ENCODE peak calls at places on chromosomes 3 and 15, in nine cellular contexts. One of them, this sample, is unnamed.
A peak's percentile ranks its signal among the peaks of the same experiment; 100 is the strongest.

GRCh38 chr3:182603501-182603900 is 189.8 kb upstream of the ATP11B start:
- DNase-seq in fibroblast of the aortic adventitia: no peak
- DNase-seq in colonic mucosa: no peak
- DNase-seq in right atrium auricular region: no peak
- DNase-seq in stimulated activated CD4-positive, alpha-beta T cell treated with anti-CD3 and anti-CD28 coated beads, Interleukin-2, amount 100 ng/mL, for 24 hours: no peak
- DNase-seq in fibroblast of lung: no peak
- DNase-seq in IMR-90: no peak
- DNase-seq in stimulated activated CD8-positive, alpha-beta memory T cell treated with anti-CD3 and anti-CD28 coated beads, Interleukin-7, amount 100 ng/mL, for 24 hours: no peak
- DNase-seq in ACHN: no peak
- DNase-seq in this sample: no peak

GRCh38 chr15:68894208-68894607 is 36.1 kb upstream of the SPESP1 start:
- DNase-seq in colonic mucosa: no peak
- DNase-seq in fibroblast of the aortic adventitia: no peak
- DNase-seq in ACHN: no peak
- DNase-seq in stimulated activated CD8-positive, alpha-beta memory T cell treated with anti-CD3 and anti-CD28 coated beads, Interleukin-7, amount 100 ng/mL, for 24 hours: no peak
- DNase-seq in stimulated activated CD4-positive, alpha-beta T cell treated with anti-CD3 and anti-CD28 coated beads, Interleukin-2, amount 100 ng/mL, for 24 hours: no peak
- DNase-seq in IMR-90: no peak
- DNase-seq in fibroblast of lung: no peak
- DNase-seq in right atrium auricular region: no peak
- DNase-seq in this sample: no peak

GRCh38 chr3:102081587-102082289 is 232.4 kb downstream of the NFKBIZ start:
- DNase-seq in fibroblast of lung: no peak
- DNase-seq in right atrium auricular region: no peak
- DNase-seq in stimulated activated CD4-positive, alpha-beta T cell treated with anti-CD3 and anti-CD28 coated beads, Interleukin-2, amount 100 ng/mL, for 24 hours: no peak
- DNase-seq in fibroblast of the aortic adventitia: peak; percentile 6
- DNase-seq in colonic mucosa: no peak
- DNase-seq in IMR-90: no peak
- DNase-seq in stimulated activated CD8-positive, alpha-beta memory T cell treated with anti-CD3 and anti-CD28 coated beads, Interleukin-7, amount 100 ng/mL, for 24 hours: no peak
- DNase-seq in ACHN: no peak
- DNase-seq in this sample: no peak

GRCh38 chr3:177236704-177237103 is 39.4 kb upstream of the TBL1XR1 start:
- DNase-seq in IMR-90: peak; percentile 52
- DNase-seq in fibroblast of lung: peak; percentile 27
- DNase-seq in right atrium auricular region: peak; percentile 9
- DNase-seq in ACHN: no peak
- DNase-seq in stimulated activated CD8-positive, alpha-beta memory T cell treated with anti-CD3 and anti-CD28 coated beads, Interleukin-7, amount 100 ng/mL, for 24 hours: no peak
- DNase-seq in fibroblast of the aortic adventitia: no peak
- DNase-seq in colonic mucosa: no peak
- DNase-seq in stimulated activated CD4-positive, alpha-beta T cell treated with anti-CD3 and anti-CD28 coated beads, Interleukin-2, amount 100 ng/mL, for 24 hours: no peak
- DNase-seq in this sample: no peak

GRCh38 chr3:168002786-168003368 is 92.8 kb downstream of the GOLIM4 start:
- DNase-seq in ACHN: no peak
- DNase-seq in stimulated activated CD4-positive, alpha-beta T cell treated with anti-CD3 and anti-CD28 coated beads, Interleukin-2, amount 100 ng/mL, for 24 hours: no peak
- DNase-seq in right atrium auricular region: no peak
- DNase-seq in colonic mucosa: peak; percentile 70
- DNase-seq in IMR-90: peak; percentile 47
- DNase-seq in fibroblast of lung: peak; percentile 72
- DNase-seq in stimulated activated CD8-positive, alpha-beta memory T cell treated with anti-CD3 and anti-CD28 coated beads, Interleukin-7, amount 100 ng/mL, for 24 hours: no peak
- DNase-seq in fibroblast of the aortic adventitia: peak; percentile 78
- DNase-seq in this sample: no peak

GRCh38 chr3:187669675-187670504 is at the start of gene SST:
- DNase-seq in IMR-90: peak; percentile 47
- DNase-seq in right atrium auricular region: no peak
- DNase-seq in colonic mucosa: no peak
- DNase-seq in fibroblast of the aortic adventitia: peak; percentile 56
- DNase-seq in stimulated activated CD8-positive, alpha-beta memory T cell treated with anti-CD3 and anti-CD28 coated beads, Interleukin-7, amount 100 ng/mL, for 24 hours: no peak
- DNase-seq in ACHN: peak; percentile 45
- DNase-seq in fibroblast of lung: peak; percentile 50
- DNase-seq in stimulated activated CD4-positive, alpha-beta T cell treated with anti-CD3 and anti-CD28 coated beads, Interleukin-2, amount 100 ng/mL, for 24 hours: no peak
- DNase-seq in this sample: no peak

GRCh38 chr3:72517804-72518442 is 330.3 kb downstream of the SHQ1 start:
- DNase-seq in IMR-90: peak; percentile 8
- DNase-seq in ACHN: no peak
- DNase-seq in stimulated activated CD4-positive, alpha-beta T cell treated with anti-CD3 and anti-CD28 coated beads, Interleukin-2, amount 100 ng/mL, for 24 hours: no peak
- DNase-seq in fibroblast of lung: peak; percentile 50
- DNase-seq in stimulated activated CD8-positive, alpha-beta memory T cell treated with anti-CD3 and anti-CD28 coated beads, Interleukin-7, amount 100 ng/mL, for 24 hours: no peak
- DNase-seq in right atrium auricular region: no peak
- DNase-seq in colonic mucosa: peak; percentile 26
- DNase-seq in fibroblast of the aortic adventitia: peak; percentile 24
- DNase-seq in this sample: no peak

GRCh38 chr15:91263632-91264477 is 163.8 kb downstream of the SV2B start:
- DNase-seq in fibroblast of the aortic adventitia: peak; percentile 64
- DNase-seq in IMR-90: peak; percentile 17
- DNase-seq in colonic mucosa: no peak
- DNase-seq in stimulated activated CD8-positive, alpha-beta memory T cell treated with anti-CD3 and anti-CD28 coated beads, Interleukin-7, amount 100 ng/mL, for 24 hours: no peak
- DNase-seq in right atrium auricular region: peak; percentile 93
- DNase-seq in ACHN: peak; percentile 43
- DNase-seq in fibroblast of lung: peak; percentile 33
- DNase-seq in stimulated activated CD4-positive, alpha-beta T cell treated with anti-CD3 and anti-CD28 coated beads, Interleukin-2, amount 100 ng/mL, for 24 hours: no peak
- DNase-seq in this sample: no peak

GRCh38 chr3:182469086-182469485 is 324.2 kb upstream of the ATP11B start:
- DNase-seq in stimulated activated CD8-positive, alpha-beta memory T cell treated with anti-CD3 and anti-CD28 coated beads, Interleukin-7, amount 100 ng/mL, for 24 hours: no peak
- DNase-seq in stimulated activated CD4-positive, alpha-beta T cell treated with anti-CD3 and anti-CD28 coated beads, Interleukin-2, amount 100 ng/mL, for 24 hours: no peak
- DNase-seq in right atrium auricular region: no peak
- DNase-seq in fibroblast of lung: peak; percentile 63
- DNase-seq in IMR-90: no peak
- DNase-seq in fibroblast of the aortic adventitia: no peak
- DNase-seq in ACHN: no peak
- DNase-seq in colonic mucosa: no peak
- DNase-seq in this sample: no peak

GRCh38 chr3:147616998-147617619 is 207.9 kb downstream of the ZIC1 start:
- DNase-seq in IMR-90: peak; percentile 12
- DNase-seq in stimulated activated CD8-positive, alpha-beta memory T cell treated with anti-CD3 and anti-CD28 coated beads, Interleukin-7, amount 100 ng/mL, for 24 hours: no peak
- DNase-seq in stimulated activated CD4-positive, alpha-beta T cell treated with anti-CD3 and anti-CD28 coated beads, Interleukin-2, amount 100 ng/mL, for 24 hours: no peak
- DNase-seq in colonic mucosa: no peak
- DNase-seq in fibroblast of the aortic adventitia: peak; percentile 41
- DNase-seq in ACHN: peak; percentile 51
- DNase-seq in fibroblast of lung: peak; percentile 3
- DNase-seq in right atrium auricular region: no peak
- DNase-seq in this sample: peak; percentile 57

GRCh38 chr3:186589856-186590579 is 19.5 kb downstream of the DNAJB11 start:
- DNase-seq in IMR-90: peak; percentile 20
- DNase-seq in fibroblast of the aortic adventitia: peak; percentile 27
- DNase-seq in right atrium auricular region: no peak
- DNase-seq in stimulated activated CD4-positive, alpha-beta T cell treated with anti-CD3 and anti-CD28 coated beads, Interleukin-2, amount 100 ng/mL, for 24 hours: no peak
- DNase-seq in stimulated activated CD8-positive, alpha-beta memory T cell treated with anti-CD3 and anti-CD28 coated beads, Interleukin-7, amount 100 ng/mL, for 24 hours: no peak
- DNase-seq in fibroblast of lung: peak; percentile 49
- DNase-seq in ACHN: no peak
- DNase-seq in colonic mucosa: no peak
- DNase-seq in this sample: no peak

GRCh38 chr15:34721802-34722795 is 32.7 kb downstream of the GJD2 start:
- DNase-seq in ACHN: peak; percentile 0
- DNase-seq in fibroblast of lung: peak; percentile 62
- DNase-seq in IMR-90: peak; percentile 40
- DNase-seq in stimulated activated CD8-positive, alpha-beta memory T cell treated with anti-CD3 and anti-CD28 coated beads, Interleukin-7, amount 100 ng/mL, for 24 hours: no peak
- DNase-seq in stimulated activated CD4-positive, alpha-beta T cell treated with anti-CD3 and anti-CD28 coated beads, Interleukin-2, amount 100 ng/mL, for 24 hours: no peak
- DNase-seq in right atrium auricular region: peak; percentile 82
- DNase-seq in fibroblast of the aortic adventitia: peak; percentile 74
- DNase-seq in colonic mucosa: no peak
- DNase-seq in this sample: no peak

GRCh38 chr15:44584162-44584749 is 47.3 kb downstream of the EIF3J start:
- DNase-seq in IMR-90: no peak
- DNase-seq in colonic mucosa: peak; percentile 47
- DNase-seq in fibroblast of the aortic adventitia: peak; percentile 13
- DNase-seq in stimulated activated CD4-positive, alpha-beta T cell treated with anti-CD3 and anti-CD28 coated beads, Interleukin-2, amount 100 ng/mL, for 24 hours: peak; percentile 66
- DNase-seq in ACHN: peak; percentile 57
- DNase-seq in fibroblast of lung: peak; percentile 9
- DNase-seq in right atrium auricular region: no peak
- DNase-seq in stimulated activated CD8-positive, alpha-beta memory T cell treated with anti-CD3 and anti-CD28 coated beads, Interleukin-7, amount 100 ng/mL, for 24 hours: peak; percentile 25
- DNase-seq in this sample: peak; percentile 40

GRCh38 chr3:57757642-57758297 is 1.7 kb downstream of the SLMAP start:
- DNase-seq in ACHN: peak; percentile 35
- DNase-seq in stimulated activated CD4-positive, alpha-beta T cell treated with anti-CD3 and anti-CD28 coated beads, Interleukin-2, amount 100 ng/mL, for 24 hours: peak; percentile 18
- DNase-seq in stimulated activated CD8-positive, alpha-beta memory T cell treated with anti-CD3 and anti-CD28 coated beads, Interleukin-7, amount 100 ng/mL, for 24 hours: no peak
- DNase-seq in fibroblast of lung: peak; percentile 47
- DNase-seq in right atrium auricular region: peak; percentile 58
- DNase-seq in fibroblast of the aortic adventitia: peak; percentile 48
- DNase-seq in colonic mucosa: peak; percentile 34
- DNase-seq in IMR-90: peak; percentile 28
- DNase-seq in this sample: peak; percentile 34

GRCh38 chr3:189868061-189868460 is 236.9 kb downstream of the TP63 start:
- DNase-seq in fibroblast of lung: no peak
- DNase-seq in stimulated activated CD8-positive, alpha-beta memory T cell treated with anti-CD3 and anti-CD28 coated beads, Interleukin-7, amount 100 ng/mL, for 24 hours: no peak
- DNase-seq in stimulated activated CD4-positive, alpha-beta T cell treated with anti-CD3 and anti-CD28 coated beads, Interleukin-2, amount 100 ng/mL, for 24 hours: no peak
- DNase-seq in ACHN: no peak
- DNase-seq in colonic mucosa: no peak
- DNase-seq in fibroblast of the aortic adventitia: no peak
- DNase-seq in right atrium auricular region: no peak
- DNase-seq in IMR-90: no peak
- DNase-seq in this sample: no peak

GRCh38 chr3:153052096-153052460 is 109.9 kb upstream of the RAP2B start:
- DNase-seq in fibroblast of lung: peak; percentile 98
- DNase-seq in fibroblast of the aortic adventitia: peak; percentile 93
- DNase-seq in IMR-90: peak; percentile 95
- DNase-seq in right atrium auricular region: peak; percentile 70
- DNase-seq in colonic mucosa: peak; percentile 54
- DNase-seq in ACHN: peak; percentile 46
- DNase-seq in stimulated activated CD8-positive, alpha-beta memory T cell treated with anti-CD3 and anti-CD28 coated beads, Interleukin-7, amount 100 ng/mL, for 24 hours: no peak
- DNase-seq in stimulated activated CD4-positive, alpha-beta T cell treated with anti-CD3 and anti-CD28 coated beads, Interleukin-2, amount 100 ng/mL, for 24 hours: no peak
- DNase-seq in this sample: no peak

GRCh38 chr3:143567823-143568222 is 280.4 kb downstream of the SLC9A9 start:
- DNase-seq in fibroblast of lung: peak; percentile 15
- DNase-seq in stimulated activated CD8-positive, alpha-beta memory T cell treated with anti-CD3 and anti-CD28 coated beads, Interleukin-7, amount 100 ng/mL, for 24 hours: no peak
- DNase-seq in fibroblast of the aortic adventitia: peak; percentile 3
- DNase-seq in IMR-90: no peak
- DNase-seq in ACHN: no peak
- DNase-seq in stimulated activated CD4-positive, alpha-beta T cell treated with anti-CD3 and anti-CD28 coated beads, Interleukin-2, amount 100 ng/mL, for 24 hours: no peak
- DNase-seq in colonic mucosa: no peak
- DNase-seq in right atrium auricular region: no peak
- DNase-seq in this sample: no peak

GRCh38 chr15:66588537-66588936 is 22.7 kb upstream of the LCTL start:
- DNase-seq in ACHN: no peak
- DNase-seq in fibroblast of the aortic adventitia: no peak
- DNase-seq in right atrium auricular region: no peak
- DNase-seq in IMR-90: no peak
- DNase-seq in colonic mucosa: no peak
- DNase-seq in stimulated activated CD4-positive, alpha-beta T cell treated with anti-CD3 and anti-CD28 coated beads, Interleukin-2, amount 100 ng/mL, for 24 hours: no peak
- DNase-seq in fibroblast of lung: no peak
- DNase-seq in stimulated activated CD8-positive, alpha-beta memory T cell treated with anti-CD3 and anti-CD28 coated beads, Interleukin-7, amount 100 ng/mL, for 24 hours: no peak
- DNase-seq in this sample: no peak

GRCh38 chr15:50431204-50431603 is 7.0 kb downstream of the USP8 start:
- DNase-seq in colonic mucosa: no peak
- DNase-seq in IMR-90: peak; percentile 38
- DNase-seq in fibroblast of the aortic adventitia: peak; percentile 21
- DNase-seq in stimulated activated CD8-positive, alpha-beta memory T cell treated with anti-CD3 and anti-CD28 coated beads, Interleukin-7, amount 100 ng/mL, for 24 hours: no peak
- DNase-seq in right atrium auricular region: no peak
- DNase-seq in fibroblast of lung: no peak
- DNase-seq in stimulated activated CD4-positive, alpha-beta T cell treated with anti-CD3 and anti-CD28 coated beads, Interleukin-2, amount 100 ng/mL, for 24 hours: no peak
- DNase-seq in ACHN: no peak
- DNase-seq in this sample: no peak

GRCh38 chr3:193665370-193665989 is 72.5 kb downstream of the OPA1 start:
- DNase-seq in fibroblast of lung: peak; percentile 30
- DNase-seq in IMR-90: peak; percentile 54
- DNase-seq in stimulated activated CD8-positive, alpha-beta memory T cell treated with anti-CD3 and anti-CD28 coated beads, Interleukin-7, amount 100 ng/mL, for 24 hours: no peak
- DNase-seq in fibroblast of the aortic adventitia: peak; percentile 67
- DNase-seq in colonic mucosa: no peak
- DNase-seq in stimulated activated CD4-positive, alpha-beta T cell treated with anti-CD3 and anti-CD28 coated beads, Interleukin-2, amount 100 ng/mL, for 24 hours: no peak
- DNase-seq in ACHN: peak; percentile 28
- DNase-seq in right atrium auricular region: no peak
- DNase-seq in this sample: peak; percentile 56

GRCh38 chr15:31842532-31843195 is 187.7 kb upstream of the CHRNA7 start:
- DNase-seq in stimulated activated CD8-positive, alpha-beta memory T cell treated with anti-CD3 and anti-CD28 coated beads, Interleukin-7, amount 100 ng/mL, for 24 hours: no peak
- DNase-seq in fibroblast of the aortic adventitia: no peak
- DNase-seq in colonic mucosa: no peak
- DNase-seq in right atrium auricular region: no peak
- DNase-seq in ACHN: no peak
- DNase-seq in IMR-90: no peak
- DNase-seq in fibroblast of lung: no peak
- DNase-seq in stimulated activated CD4-positive, alpha-beta T cell treated with anti-CD3 and anti-CD28 coated beads, Interleukin-2, amount 100 ng/mL, for 24 hours: no peak
- DNase-seq in this sample: no peak

GRCh38 chr3:20076296-20076997 is 36.2 kb downstream of the KAT2B start:
- DNase-seq in fibroblast of the aortic adventitia: no peak
- DNase-seq in ACHN: no peak
- DNase-seq in fibroblast of lung: no peak
- DNase-seq in colonic mucosa: no peak
- DNase-seq in IMR-90: peak; percentile 5
- DNase-seq in stimulated activated CD4-positive, alpha-beta T cell treated with anti-CD3 and anti-CD28 coated beads, Interleukin-2, amount 100 ng/mL, for 24 hours: no peak
- DNase-seq in right atrium auricular region: no peak
- DNase-seq in stimulated activated CD8-positive, alpha-beta memory T cell treated with anti-CD3 and anti-CD28 coated beads, Interleukin-7, amount 100 ng/mL, for 24 hours: no peak
- DNase-seq in this sample: no peak

GRCh38 chr3:28726840-28727239 is 378.2 kb upstream of the AZI2 start:
- DNase-seq in stimulated activated CD8-positive, alpha-beta memory T cell treated with anti-CD3 and anti-CD28 coated beads, Interleukin-7, amount 100 ng/mL, for 24 hours: no peak
- DNase-seq in colonic mucosa: peak; percentile 63
- DNase-seq in fibroblast of the aortic adventitia: peak; percentile 27
- DNase-seq in IMR-90: no peak
- DNase-seq in ACHN: peak; percentile 55
- DNase-seq in fibroblast of lung: peak; percentile 14
- DNase-seq in stimulated activated CD4-positive, alpha-beta T cell treated with anti-CD3 and anti-CD28 coated beads, Interleukin-2, amount 100 ng/mL, for 24 hours: no peak
- DNase-seq in right atrium auricular region: peak; percentile 60
- DNase-seq in this sample: peak; percentile 18

GRCh38 chr15:80660114-80660513 is 35.0 kb upstream of the ABHD17C start:
- DNase-seq in fibroblast of the aortic adventitia: peak; percentile 78
- DNase-seq in stimulated activated CD8-positive, alpha-beta memory T cell treated with anti-CD3 and anti-CD28 coated beads, Interleukin-7, amount 100 ng/mL, for 24 hours: no peak
- DNase-seq in fibroblast of lung: peak; percentile 43
- DNase-seq in ACHN: peak; percentile 47
- DNase-seq in right atrium auricular region: no peak
- DNase-seq in stimulated activated CD4-positive, alpha-beta T cell treated with anti-CD3 and anti-CD28 coated beads, Interleukin-2, amount 100 ng/mL, for 24 hours: no peak
- DNase-seq in IMR-90: peak; percentile 41
- DNase-seq in colonic mucosa: no peak
- DNase-seq in this sample: no peak

GRCh38 chr15:75694241-75695182 is 18.1 kb downstream of the CSPG4 start:
- DNase-seq in right atrium auricular region: peak; percentile 91
- DNase-seq in fibroblast of the aortic adventitia: peak; percentile 97
- DNase-seq in colonic mucosa: peak; percentile 56
- DNase-seq in stimulated activated CD8-positive, alpha-beta memory T cell treated with anti-CD3 and anti-CD28 coated beads, Interleukin-7, amount 100 ng/mL, for 24 hours: no peak
- DNase-seq in stimulated activated CD4-positive, alpha-beta T cell treated with anti-CD3 and anti-CD28 coated beads, Interleukin-2, amount 100 ng/mL, for 24 hours: no peak
- DNase-seq in ACHN: peak; percentile 80
- DNase-seq in IMR-90: peak; percentile 99
- DNase-seq in fibroblast of lung: peak; percentile 99
- DNase-seq in this sample: no peak

GRCh38 chr3:148727242-148727641 is 29.5 kb downstream of the AGTR1 start:
- DNase-seq in stimulated activated CD8-positive, alpha-beta memory T cell treated with anti-CD3 and anti-CD28 coated beads, Interleukin-7, amount 100 ng/mL, for 24 hours: no peak
- DNase-seq in IMR-90: no peak
- DNase-seq in ACHN: peak; percentile 64
- DNase-seq in fibroblast of the aortic adventitia: no peak
- DNase-seq in fibroblast of lung: no peak
- DNase-seq in colonic mucosa: peak; percentile 23
- DNase-seq in stimulated activated CD4-positive, alpha-beta T cell treated with anti-CD3 and anti-CD28 coated beads, Interleukin-2, amount 100 ng/mL, for 24 hours: no peak
- DNase-seq in right atrium auricular region: no peak
- DNase-seq in this sample: peak; percentile 85

GRCh38 chr3:178655488-178655887 is 119.3 kb downstream of the KCNMB2 start:
- DNase-seq in stimulated activated CD4-positive, alpha-beta T cell treated with anti-CD3 and anti-CD28 coated beads, Interleukin-2, amount 100 ng/mL, for 24 hours: no peak
- DNase-seq in fibroblast of lung: no peak
- DNase-seq in colonic mucosa: no peak
- DNase-seq in ACHN: no peak
- DNase-seq in stimulated activated CD8-positive, alpha-beta memory T cell treated with anti-CD3 and anti-CD28 coated beads, Interleukin-7, amount 100 ng/mL, for 24 hours: no peak
- DNase-seq in IMR-90: no peak
- DNase-seq in fibroblast of the aortic adventitia: no peak
- DNase-seq in right atrium auricular region: no peak
- DNase-seq in this sample: no peak

GRCh38 chr15:74376825-74377581 is 9.6 kb upstream of the CYP11A1 start:
- DNase-seq in right atrium auricular region: no peak
- DNase-seq in colonic mucosa: no peak
- DNase-seq in fibroblast of lung: no peak
- DNase-seq in fibroblast of the aortic adventitia: no peak
- DNase-seq in IMR-90: no peak
- DNase-seq in stimulated activated CD4-positive, alpha-beta T cell treated with anti-CD3 and anti-CD28 coated beads, Interleukin-2, amount 100 ng/mL, for 24 hours: no peak
- DNase-seq in ACHN: no peak
- DNase-seq in stimulated activated CD8-positive, alpha-beta memory T cell treated with anti-CD3 and anti-CD28 coated beads, Interleukin-7, amount 100 ng/mL, for 24 hours: no peak
- DNase-seq in this sample: no peak

GRCh38 chr3:146543461-146544012 is 870 bp downstream of the PLSCR1 start:
- DNase-seq in colonic mucosa: peak; percentile 40
- DNase-seq in fibroblast of lung: peak; percentile 50
- DNase-seq in IMR-90: peak; percentile 16
- DNase-seq in stimulated activated CD8-positive, alpha-beta memory T cell treated with anti-CD3 and anti-CD28 coated beads, Interleukin-7, amount 100 ng/mL, for 24 hours: no peak
- DNase-seq in right atrium auricular region: no peak
- DNase-seq in fibroblast of the aortic adventitia: peak; percentile 84
- DNase-seq in stimulated activated CD4-positive, alpha-beta T cell treated with anti-CD3 and anti-CD28 coated beads, Interleukin-2, amount 100 ng/mL, for 24 hours: no peak
- DNase-seq in ACHN: peak; percentile 22
- DNase-seq in this sample: peak; percentile 34

GRCh38 chr15:70166506-70167087 is 68.9 kb upstream of the TLE3 start:
- DNase-seq in IMR-90: no peak
- DNase-seq in fibroblast of the aortic adventitia: no peak
- DNase-seq in ACHN: no peak
- DNase-seq in stimulated activated CD8-positive, alpha-beta memory T cell treated with anti-CD3 and anti-CD28 coated beads, Interleukin-7, amount 100 ng/mL, for 24 hours: no peak
- DNase-seq in stimulated activated CD4-positive, alpha-beta T cell treated with anti-CD3 and anti-CD28 coated beads, Interleukin-2, amount 100 ng/mL, for 24 hours: no peak
- DNase-seq in colonic mucosa: no peak
- DNase-seq in right atrium auricular region: no peak
- DNase-seq in fibroblast of lung: no peak
- DNase-seq in this sample: no peak

GRCh38 chr15:91268510-91268909 is 168.5 kb downstream of the SV2B start:
- DNase-seq in colonic mucosa: no peak
- DNase-seq in ACHN: peak; percentile 4
- DNase-seq in fibroblast of the aortic adventitia: no peak
- DNase-seq in fibroblast of lung: no peak
- DNase-seq in right atrium auricular region: no peak
- DNase-seq in stimulated activated CD8-positive, alpha-beta memory T cell treated with anti-CD3 and anti-CD28 coated beads, Interleukin-7, amount 100 ng/mL, for 24 hours: no peak
- DNase-seq in stimulated activated CD4-positive, alpha-beta T cell treated with anti-CD3 and anti-CD28 coated beads, Interleukin-2, amount 100 ng/mL, for 24 hours: no peak
- DNase-seq in IMR-90: no peak
- DNase-seq in this sample: no peak

This sample was measured in AML-193.